ENCODE peak calls at places on chromosomes 1 and 21, in six cellular contexts. V, T, E, D, X and R are unnamed samples.
A peak's percentile ranks its signal among the peaks of the same experiment; 100 is the strongest.

GRCh38 chr1:47505267-47505666 is 67.4 kb downstream of the FOXD2 start:
- DNase-seq in V (no peak), T (no peak), E (no peak), D (no peak), X (no peak), R (no peak)

GRCh38 chr21:7917729-7918128 is 2603.7 kb upstream of the TPTE start:
- DNase-seq in V (no peak), T (no peak), E (no peak), D (no peak), X (no peak), R (no peak)

GRCh38 chr1:150576794-150577556 is 2.4 kb downstream of the MCL1 start:
- DNase-seq in V (peak; percentile 47), T (no peak), E (no peak), D (no peak), X (no peak), R (no peak)

GRCh38 chr1:183110466-183110865 is 75.6 kb upstream of the LAMC2 start:
- DNase-seq in V (no peak), T (no peak), E (peak; percentile 62), D (no peak), X (no peak), R (no peak)

GRCh38 chr1:245503548-245503947 is 348.8 kb downstream of the KIF26B start:
- DNase-seq in V (no peak), T (no peak), E (no peak), D (no peak), X (no peak), R (no peak)

GRCh38 chr21:26136686-26137085 is 33.9 kb downstream of the APP start:
- DNase-seq in V (no peak), T (no peak), E (no peak), D (no peak), X (no peak), R (no peak)

GRCh38 chr1:68321084-68321685 is 88.9 kb upstream of the WLS start:
- DNase-seq in V (peak; percentile 67), T (peak; percentile 86), E (peak; percentile 79), D (peak; percentile 46), X (no peak), R (no peak)

GRCh38 chr1:146032613-146033219 is 11.2 kb upstream of the HJV start:
- DNase-seq in V (peak; percentile 66), T (no peak), E (no peak), D (no peak), X (no peak), R (no peak)

GRCh38 chr1:182629674-182630073 is 25.5 kb upstream of the RGS16 start:
- DNase-seq in V (no peak), T (no peak), E (no peak), D (no peak), X (no peak), R (no peak)

GRCh38 chr1:212070720-212071302 is 35.3 kb downstream of the DTL start:
- DNase-seq in V (peak; percentile 68), T (no peak), E (no peak), D (no peak), X (peak; percentile 30), R (peak; percentile 24)

GRCh38 chr1:72229893-72230292 is 52.4 kb downstream of the NEGR1 start:
- DNase-seq in V (no peak), T (no peak), E (no peak), D (no peak), X (no peak), R (no peak)

GRCh38 chr1:14959295-14959694 is 194.3 kb upstream of the TMEM51 start:
- DNase-seq in V (no peak), T (no peak), E (no peak), D (no peak), X (no peak), R (no peak)

GRCh38 chr1:2088434-2088833 is 38.2 kb downstream of the PRKCZ start:
- DNase-seq in V (peak; percentile 91), T (peak; percentile 48), E (no peak), D (peak; percentile 48), X (no peak), R (no peak)

GRCh38 chr1:92274939-92275338 is 23.8 kb downstream of the GLMN start:
- DNase-seq in V (peak; percentile 25), T (no peak), E (no peak), D (no peak), X (no peak), R (no peak)

GRCh38 chr1:25469177-25469576 is 38.5 kb downstream of the MACO1 start:
- DNase-seq in V (peak; percentile 57), T (no peak), E (no peak), D (no peak), X (no peak), R (no peak)

GRCh38 chr1:29123871-29124365 is at the start of gene TMEM200B:
- DNase-seq in V (no peak), T (peak; percentile 65), E (no peak), D (no peak), X (no peak), R (no peak)

GRCh38 chr21:39363607-39364555 is 15.0 kb upstream of the HMGN1 start:
- DNase-seq in V (no peak), T (no peak), E (no peak), D (no peak), X (no peak), R (no peak)

GRCh38 chr1:180580237-180580636 is 21.5 kb downstream of the OVAAL start:
- DNase-seq in V (peak; percentile 25), T (no peak), E (no peak), D (peak; percentile 5), X (no peak), R (no peak)

GRCh38 chr1:158117854-158118691 is 62.6 kb upstream of the CD1D start:
- DNase-seq in V (peak; percentile 60), T (peak; percentile 53), E (no peak), D (peak; percentile 15), X (peak; percentile 33), R (no peak)

GRCh38 chr21:46098303-46099141 is 610 bp downstream of the COL6A2 start:
- DNase-seq in V (no peak), T (peak; percentile 75), E (peak; percentile 43), D (no peak), X (no peak), R (no peak)

GRCh38 chr1:5720484-5720883 is 271.7 kb downstream of the NPHP4 start:
- DNase-seq in V (no peak), T (no peak), E (peak; percentile 39), D (no peak), X (no peak), R (no peak)

GRCh38 chr1:70247768-70248167 is 26.6 kb downstream of the SRSF11 start:
- DNase-seq in V (peak; percentile 10), T (no peak), E (no peak), D (no peak), X (no peak), R (no peak)

GRCh38 chr1:37807555-37808368 is at the start of the genes C1orf122 and YRDC:
- DNase-seq in V (peak; percentile 95), T (peak; percentile 98), E (peak; percentile 96), D (peak; percentile 97), X (peak; percentile 59), R (peak; percentile 56)

GRCh38 chr1:42674214-42674613 is 8.0 kb upstream of the YBX1 start:
- DNase-seq in V (no peak), T (no peak), E (no peak), D (no peak), X (no peak), R (no peak)

GRCh38 chr1:188670837-188671236 is 1806.8 kb downstream of the BRINP3 start:
- DNase-seq in V (peak; percentile 8), T (no peak), E (no peak), D (no peak), X (no peak), R (no peak)

GRCh38 chr1:61638296-61638695 is 86.6 kb downstream of the TM2D1 start:
- DNase-seq in V (no peak), T (no peak), E (no peak), D (no peak), X (peak; percentile 91), R (peak; percentile 79)

GRCh38 chr1:198201956-198202784 is 45.4 kb downstream of the NEK7 start:
- DNase-seq in V (no peak), T (peak; percentile 32), E (no peak), D (no peak), X (no peak), R (no peak)

GRCh38 chr1:198205021-198205684 is 48.4 kb downstream of the NEK7 start:
- DNase-seq in V (no peak), T (peak; percentile 68), E (no peak), D (no peak), X (no peak), R (no peak)

GRCh38 chr1:198199105-198199504 is 42.3 kb downstream of the NEK7 start:
- DNase-seq in V (no peak), T (no peak), E (no peak), D (no peak), X (no peak), R (no peak)

GRCh38 chr1:198206292-198206691 is 49.5 kb downstream of the NEK7 start:
- DNase-seq in V (no peak), T (no peak), E (no peak), D (no peak), X (no peak), R (no peak)

GRCh38 chr1:198203434-198203833 is 46.6 kb downstream of the NEK7 start:
- DNase-seq in V (no peak), T (no peak), E (no peak), D (no peak), X (no peak), R (no peak)
- H3K4me3 ChIP-seq in V (no peak overlapping the region), T (no peak overlapping the region), E (no peak overlapping the region), D (no peak overlapping the region), X (no peak overlapping the region), R (no peak overlapping the region)

DNA sequence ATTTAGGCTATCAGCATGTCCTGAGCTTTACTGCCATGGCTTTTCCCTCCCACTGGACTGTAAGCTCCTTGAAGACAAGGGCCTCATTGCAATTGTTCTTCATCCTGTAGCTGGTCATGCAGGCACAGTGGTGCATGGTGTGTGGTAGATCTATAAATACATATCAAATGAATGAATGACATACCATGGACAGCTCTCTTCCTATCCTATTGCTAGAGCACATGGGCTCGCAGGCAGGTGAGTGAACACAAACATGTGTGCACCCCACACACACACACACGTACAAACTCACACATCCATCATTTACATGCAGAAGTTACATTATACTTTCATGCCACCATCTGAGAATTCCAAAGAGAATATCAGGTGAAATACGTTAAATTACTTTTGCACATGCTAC is 172.9 kb upstream of the RUNX1 start:
- DNase-seq in V (no peak), T (no peak), E (no peak), D (no peak), X (no peak), R (no peak)
- H3K4me3 ChIP-seq in V (no peak overlapping the region), T (no peak overlapping the region), E (no peak overlapping the region), D (no peak overlapping the region), X (no peak overlapping the region), R (no peak overlapping the region)

DNA sequence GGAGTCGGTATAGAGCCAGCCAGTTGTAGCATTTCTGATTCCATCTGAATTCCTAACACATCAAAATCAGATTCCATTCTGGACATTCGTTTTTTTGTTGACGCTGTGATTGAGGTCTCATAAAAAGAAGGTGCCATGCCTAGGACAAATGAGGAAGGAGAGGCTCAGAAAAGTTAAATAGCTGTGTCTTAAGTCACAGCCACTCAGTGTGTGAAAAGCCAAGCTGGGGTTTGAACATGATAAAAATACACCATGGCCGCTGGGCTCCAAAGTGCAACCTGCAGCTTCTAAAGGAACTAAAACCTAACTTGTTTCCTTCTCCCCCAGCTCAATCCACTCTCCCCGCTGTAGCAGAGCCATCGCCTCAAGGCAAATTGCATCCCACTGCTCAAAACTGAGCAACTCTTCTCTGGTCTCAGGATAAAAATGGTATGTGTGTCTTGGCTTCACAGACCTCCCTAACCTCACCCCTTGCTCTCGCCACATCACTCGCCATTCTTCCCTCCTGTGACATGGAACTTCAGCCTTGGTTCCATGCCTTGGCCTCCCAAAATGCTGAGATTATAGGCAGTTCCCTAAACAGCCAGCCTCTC is 22.1 kb upstream of the FAM20B start:
- DNase-seq in V (no peak), T (no peak), E (no peak), D (no peak), X (no peak), R (no peak)
- H3K4me3 ChIP-seq in V (no peak overlapping the region), T (no peak overlapping the region), E (no peak overlapping the region), D (no peak overlapping the region), X (no peak overlapping the region), R (no peak overlapping the region)

GRCh38 chr1:202013601-202014000 is 3.2 kb downstream of the ELF3 start:
- DNase-seq in V (no peak), T (no peak), E (no peak), D (no peak), X (no peak), R (no peak)
- H3K4me3 ChIP-seq in V (no peak overlapping the region), T (no peak overlapping the region), E (peak overlapping the region; percentile 57), D (no peak overlapping the region), X (no peak overlapping the region), R (no peak overlapping the region)